ENCODE peak calls at places on chromosomes 5 and 9, in four cellular contexts. H is RWPE1, L is pancreas, Y is osteocyte. K is an unnamed sample.

GRCh38 chr9:136589766-136590740 is 44.2 kb upstream of the NOTCH1 start:
- DNase-seq in L (no peak), H (no peak), Y (no peak), K (no peak)

GRCh38 chr5:102554728-102555127 is 55.9 kb upstream of the SLCO6A1 start:
- DNase-seq in Y (no peak), H (peak), L (no peak), K (no peak)

GRCh38 chr9:129283290-129283691 is 105.2 kb upstream of the IER5L start:
- DNase-seq in L (no peak), Y (peak), H (no peak), K (peak)

GRCh38 chr5:124025306-124025705 is 513.3 kb downstream of the CSNK1G3 start:
- DNase-seq in Y (no peak), H (no peak), L (no peak), K (no peak)

GRCh38 chr5:167912944-167913343 is 378.5 kb upstream of the WWC1 start:
- DNase-seq in L (no peak), Y (no peak), H (no peak), K (no peak)

GRCh38 chr5:56587381-56588124 is 227.8 kb upstream of the MAP3K1 start:
- DNase-seq in Y (no peak), H (no peak), L (no peak), K (no peak)

GRCh38 chr9:111866976-111867375 is 29.6 kb upstream of the UGCG start:
- DNase-seq in H (peak), Y (no peak), L (no peak), K (no peak)

GRCh38 chr5:179553875-179554274 is 3.5 kb downstream of the RUFY1 start:
- DNase-seq in L (no peak), Y (no peak), H (peak), K (no peak)

GRCh38 chr9:127634698-127635097 is 22.6 kb downstream of the STXBP1 start:
- DNase-seq in Y (no peak), L (no peak), H (no peak), K (no peak)

GRCh38 chr5:1208743-1209551 is 7.6 kb downstream of the SLC6A19 start:
- DNase-seq in H (peak), L (no peak), Y (no peak), K (no peak)

GRCh38 chr5:168176941-168177340 is 114.5 kb upstream of the WWC1 start:
- DNase-seq in H (no peak), L (no peak), Y (no peak), K (no peak)

GRCh38 chr9:124348831-124349230 is 66.4 kb downstream of the PSMB7 start:
- DNase-seq in L (no peak), Y (no peak), H (no peak), K (no peak)

GRCh38 chr5:166032601-166033000 is 2258.8 kb upstream of the WWC1 start:
- DNase-seq in L (no peak), Y (no peak), H (peak), K (no peak)

GRCh38 chr9:129944501-129945116 is 98.4 kb downstream of the FNBP1 start:
- DNase-seq in Y (no peak), H (no peak), L (no peak), K (no peak)

GRCh38 chr5:80364892-80365291 is 43.0 kb upstream of the ZFYVE16 start:
- DNase-seq in Y (no peak), L (no peak), H (no peak), K (no peak)

GRCh38 chr5:19928556-19929421 is 59.2 kb downstream of the CDH18 start:
- DNase-seq in H (peak), Y (no peak), L (no peak), K (no peak)